ENCODE peak calls at places on chromosomes 5 and 9, in four cellular contexts. W is lower leg skin, I is ovary, S is breast epithelium. T is an unnamed sample.

GRCh38 chr9:94135222-94135621 is 51.0 kb downstream of the PTPDC1 start:
- DNase-seq in W (no peak), I (no peak), S (no peak), T (no peak)

GRCh38 chr9:127399736-127400269 is 2.8 kb downstream of the SLC2A8 start:
- DNase-seq in W (no peak), I (no peak), S (no peak), T (no peak)

GRCh38 chr9:108708448-108708847 is 147.3 kb downstream of the ACTL7B start:
- DNase-seq in W (no peak), I (no peak), S (no peak), T (no peak)

GRCh38 chr5:159099049-159099760 is 511 bp downstream of the EBF1 start:
- DNase-seq in W (no peak), I (peak), S (no peak), T (peak)

GRCh38 chr5:144549580-144549979 is 378.9 kb downstream of the KCTD16 start:
- DNase-seq in W (no peak), I (no peak), S (no peak), T (no peak)

GRCh38 chr9:26260238-26260637 is 582.0 kb upstream of the TUSC1 start:
- DNase-seq in W (no peak), I (no peak), S (no peak), T (no peak)

GRCh38 chr9:31950756-31951155 is 433.7 kb upstream of the ACO1 start:
- DNase-seq in W (no peak), I (no peak), S (no peak), T (no peak)

GRCh38 chr5:126490167-126490937 is 67.1 kb downstream of the GRAMD2B start:
- DNase-seq in W (peak), I (no peak), S (peak), T (no peak)

GRCh38 chr9:93967020-93967803 is 12.1 kb upstream of the BARX1 start:
- DNase-seq in W (no peak), I (no peak), S (no peak), T (no peak)

GRCh38 chr5:168073991-168074800 is 217.2 kb upstream of the WWC1 start:
- DNase-seq in W (no peak), I (no peak), S (no peak), T (no peak)

GRCh38 chr9:16135916-16136315 is 583.1 kb downstream of the CCDC171 start:
- DNase-seq in W (no peak), I (no peak), S (no peak), T (no peak)

GRCh38 chr5:120767171-120767820 is 303.2 kb downstream of the PRR16 start:
- DNase-seq in W (no peak), I (no peak), S (no peak), T (no peak)

GRCh38 chr5:88256872-88257271 is 11.8 kb downstream of the TMEM161B start:
- DNase-seq in W (no peak), I (no peak), S (no peak), T (no peak)

GRCh38 chr5:5063533-5063953 is 76.6 kb upstream of the ADAMTS16 start:
- DNase-seq in W (no peak), I (no peak), S (no peak), T (no peak)

GRCh38 chr9:109315889-109316640 is 4.8 kb downstream of the EPB41L4B start:
- DNase-seq in W (peak), I (peak), S (peak), T (peak)

GRCh38 chr5:172276214-172276613 is 7.3 kb downstream of the UBTD2 start:
- DNase-seq in W (no peak), I (no peak), S (no peak), T (no peak)

GRCh38 chr5:174059247-174059646 is 13.7 kb downstream of the NSG2 start:
- DNase-seq in W (no peak), I (no peak), S (no peak), T (no peak)

GRCh38 chr5:33275921-33276705 is 164.7 kb upstream of the TARS1 start:
- DNase-seq in W (no peak), I (no peak), S (no peak), T (no peak)

GRCh38 chr5:133818031-133818431 is 150.4 kb downstream of the C5orf15 start:
- DNase-seq in W (no peak), I (peak), S (no peak), T (peak)

GRCh38 chr5:109691248-109691574 is 1.5 kb downstream of the MAN2A1 start:
- DNase-seq in W (no peak), I (no peak), S (no peak), T (no peak)

GRCh38 chr9:134284741-134285140 is 41.5 kb upstream of the RXRA start:
- DNase-seq in W (no peak), I (no peak), S (no peak), T (no peak)

GRCh38 chr9:121634800-121635261 is 16.6 kb upstream of the DAB2IP start:
- DNase-seq in W (no peak), I (peak), S (no peak), T (no peak)

GRCh38 chr5:154765396-154765925 is 10.3 kb downstream of the LARP1 start:
- DNase-seq in W (no peak), I (no peak), S (no peak), T (no peak)

GRCh38 chr5:180334176-180334575 is 19.0 kb downstream of the GFPT2 start:
- DNase-seq in W (no peak), I (no peak), S (no peak), T (no peak)

GRCh38 chr9:124852829-124853531 is at the start of gene WDR38:
- DNase-seq in W (peak), I (peak), S (peak), T (peak)

GRCh38 chr5:43193171-43193951 is 1.3 kb downstream of the NIM1K start:
- DNase-seq in W (no peak), I (no peak), S (no peak), T (peak)

GRCh38 chr9:124749811-124750210 is 21.3 kb downstream of the NR6A1 start:
- DNase-seq in W (no peak), I (no peak), S (no peak), T (no peak)

GRCh38 chr5:67003906-67004729 is 192.5 kb downstream of the CD180 start:
- DNase-seq in W (peak), I (peak), S (peak), T (peak)
- TF ChIP-seq POLR2A in W (no peak), I (no peak), S (peak), T (no peak)

GRCh38 chr9:128716581-128717254 is 7.2 kb downstream of the ZDHHC12 start:
- DNase-seq in W (no peak), I (no peak), S (no peak), T (no peak)
- TF ChIP-seq POLR2A in W (no peak), I (no peak), S (no peak), T (no peak)

GRCh38 chr9:92325991-92326500 is 293 bp downstream of the CENPP start:
- DNase-seq in W (no peak), I (no peak), S (no peak), T (no peak)
- TF ChIP-seq POLR2A in W (no peak), I (no peak), S (no peak), T (peak)

DNA sequence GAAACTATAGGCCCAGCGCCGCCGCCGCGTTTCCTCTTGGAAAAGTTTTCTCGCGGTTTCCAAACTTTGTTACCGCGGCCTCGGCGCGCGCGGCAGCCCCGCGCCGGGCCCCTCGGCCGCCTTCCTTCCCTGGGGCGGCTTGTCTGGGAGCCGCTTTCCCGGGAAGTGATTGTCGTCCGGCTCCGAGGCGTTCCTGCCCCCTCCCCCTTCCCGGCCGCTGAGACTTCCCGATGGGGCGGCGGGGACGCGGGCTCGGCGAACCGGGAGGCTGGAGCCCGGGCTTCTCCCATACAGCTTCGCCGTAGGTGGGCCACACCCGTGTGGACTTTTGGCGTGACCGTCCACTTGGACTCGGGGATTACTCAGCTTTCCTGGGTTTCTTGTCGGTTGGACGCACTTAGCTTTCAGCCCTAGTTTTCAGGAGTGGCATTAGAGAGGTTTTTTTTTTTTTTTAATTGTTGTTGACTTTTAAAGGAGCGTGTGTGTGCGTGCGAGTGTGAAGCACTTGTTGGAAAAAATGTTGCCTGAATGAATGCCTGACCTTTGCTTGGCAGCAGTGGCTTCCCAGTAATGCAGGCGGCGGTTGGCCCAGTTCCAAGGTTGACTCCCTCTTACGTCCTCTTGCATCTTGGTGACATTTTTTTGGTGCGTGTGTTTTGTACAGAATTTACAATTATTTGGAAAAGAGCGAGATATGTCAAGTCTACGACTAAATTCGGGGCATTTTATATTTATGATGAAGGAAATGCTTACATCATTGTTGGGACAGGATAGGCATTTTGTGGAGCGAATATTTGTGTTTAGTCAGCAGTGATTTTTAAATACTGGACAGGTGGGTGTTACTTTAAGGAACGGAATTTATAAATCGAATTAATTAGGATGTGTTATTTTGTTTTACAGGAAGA is 821 bp downstream of the CTNNA1 start:
- DNase-seq in W (peak), I (peak), S (peak), T (peak)
- TF ChIP-seq POLR2A in W (no peak), I (no peak), S (no peak), T (no peak)

DNA sequence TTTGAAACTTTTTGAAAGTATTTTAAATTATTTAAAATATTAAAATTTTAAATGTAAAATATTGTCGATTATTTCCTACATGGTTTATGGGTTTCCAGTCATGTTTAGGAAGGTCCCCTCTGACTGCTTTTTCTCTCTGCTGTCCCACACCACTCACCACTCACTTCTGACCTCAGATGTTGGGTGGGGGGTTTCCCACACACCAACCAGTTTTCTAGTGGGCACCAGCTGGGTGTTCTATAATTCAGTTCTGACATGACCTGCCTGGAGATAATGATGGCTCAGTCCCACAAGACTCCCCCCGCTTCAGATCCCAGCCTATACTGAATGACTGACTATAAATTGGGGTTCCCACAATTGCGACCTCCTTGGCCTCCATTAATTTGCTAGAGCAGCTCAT is 310.4 kb downstream of the GADD45G start:
- DNase-seq in W (peak), I (no peak), S (no peak), T (no peak)
- TF ChIP-seq POLR2A in W (no peak), I (no peak), S (no peak), T (no peak)

GRCh38 chr9:136700959-136701664 is 11.3 kb upstream of the DIPK1B start:
- DNase-seq in W (no peak), I (no peak), S (no peak), T (no peak)
- TF ChIP-seq POLR2A in W (no peak), I (no peak), S (no peak), T (no peak)

GRCh38 chr5:123039673-123040072 is 3.1 kb upstream of the PPIC start:
- DNase-seq in W (no peak), I (no peak), S (no peak), T (no peak)

GRCh38 chr5:123037104-123037418 is 536 bp upstream of the PPIC start:
- DNase-seq in W (no peak), I (no peak), S (no peak), T (no peak)

GRCh38 chr5:123035950-123036390 is 555 bp downstream of the PPIC start:
- DNase-seq in W (peak), I (peak), S (peak), T (peak)

GRCh38 chr5:123035320-123035949 is 1.1 kb downstream of the PPIC start:
- DNase-seq in W (no peak), I (peak), S (peak), T (peak)

DNA sequence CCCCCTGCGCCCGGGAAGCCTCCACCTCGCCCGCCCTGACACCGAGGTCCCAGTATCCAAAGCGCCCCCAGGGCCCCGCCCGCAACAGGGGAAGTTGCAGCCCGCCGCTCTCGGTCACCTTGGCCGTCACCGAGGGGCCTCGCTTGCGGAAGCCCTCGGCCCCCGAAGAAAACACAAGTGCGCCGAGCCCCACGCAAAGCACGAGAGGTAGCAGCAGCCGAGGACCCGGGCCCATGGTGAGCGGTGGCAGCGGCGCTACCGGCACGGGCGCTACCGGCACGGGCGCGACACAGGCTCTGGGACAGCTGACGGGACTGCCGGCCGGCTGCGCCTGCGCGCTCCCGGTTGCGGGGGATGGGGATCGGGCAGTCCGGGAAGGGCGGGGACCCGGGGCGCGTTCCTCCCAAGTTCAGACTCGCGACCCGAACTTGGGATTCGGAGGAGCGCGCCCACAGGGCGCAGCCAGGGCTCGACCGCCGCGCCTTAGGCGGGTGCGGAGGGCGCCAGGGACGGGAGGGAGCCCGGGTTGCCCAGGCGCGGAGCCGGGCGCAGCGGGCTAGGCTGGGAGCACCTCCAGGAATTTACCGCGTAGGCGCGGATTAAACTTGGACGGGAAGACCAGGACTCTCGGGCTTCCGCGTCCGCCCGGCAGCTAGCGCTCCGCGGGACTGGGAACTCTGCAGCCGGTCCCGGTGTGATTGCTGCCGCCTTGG is at the start of gene PPIC:
- DNase-seq in W (peak), I (peak), S (peak), T (peak)
- TF ChIP-seq POLR2A in W (no peak), I (peak), S (no peak), T (peak)

GRCh38 chr5:170563808-170564207 is 60.0 kb downstream of the KCNIP1 start:
- DNase-seq in W (peak), I (no peak), S (no peak), T (no peak)

GRCh38 chr5:170565077-170565476 is 61.3 kb downstream of the KCNIP1 start:
- DNase-seq in W (no peak), I (no peak), S (no peak), T (no peak)

GRCh38 chr5:170557314-170557713 is 53.5 kb downstream of the KCNIP1 start:
- DNase-seq in W (no peak), I (no peak), S (no peak), T (no peak)

GRCh38 chr5:170559296-170559695 is 55.5 kb downstream of the KCNIP1 start:
- DNase-seq in W (no peak), I (no peak), S (no peak), T (no peak)

GRCh38 chr5:170562166-170562565 is 58.3 kb downstream of the KCNIP1 start:
- DNase-seq in W (peak), I (no peak), S (no peak), T (no peak)
- TF ChIP-seq POLR2A in W (no peak), I (no peak), S (no peak), T (no peak)

GRCh38 chr5:95620870-95621838 is 1.3 kb downstream of the GPR150 start:
- DNase-seq in W (peak), I (peak), S (no peak), T (no peak)
- TF ChIP-seq POLR2A in W (no peak), I (no peak), S (no peak), T (no peak)

GRCh38 chr5:500491-500890 is 23.8 kb downstream of the SLC9A3 start:
- DNase-seq in W (no peak), I (no peak), S (no peak), T (no peak)

GRCh38 chr5:497871-498509 is 26.3 kb downstream of the SLC9A3 start:
- DNase-seq in W (no peak), I (no peak), S (no peak), T (no peak)

GRCh38 chr5:501040-501832 is 23.0 kb downstream of the SLC9A3 start:
- DNase-seq in W (no peak), I (no peak), S (no peak), T (no peak)

GRCh38 chr5:501833-502184 is 22.4 kb downstream of the SLC9A3 start:
- DNase-seq in W (no peak), I (no peak), S (no peak), T (no peak)

GRCh38 chr5:499233-500209 is 24.7 kb downstream of the SLC9A3 start:
- DNase-seq in W (no peak), I (no peak), S (no peak), T (no peak)
- TF ChIP-seq POLR2A in W (no peak), I (no peak), S (no peak), T (no peak)